ENCODE peak calls at places on chromosomes 1 and 21, in four cellular contexts. One of them, this sample, is unnamed. For H3K4me1 and H3K36me3, the result is how much of the 10 kb centered on the place peaks cover.

GRCh38 chr1:1510912-1511532 is 940 bp upstream of the ATAD3A start:
- DNase-seq in aorta: no peak
- DNase-seq in fibroblast of lung: peak
- DNase-seq in neuronal stem cell: peak
- DNase-seq in this sample: no peak

GRCh38 chr1:18884419-18884717 is 18.0 kb downstream of the ALDH4A1 start:
- DNase-seq in fibroblast of lung: no peak
- DNase-seq in aorta: no peak
- DNase-seq in neuronal stem cell: no peak
- DNase-seq in this sample: no peak

GRCh38 chr21:46323227-46323709 is 402 bp downstream of the C21orf58 start:
- DNase-seq in aorta: no peak
- DNase-seq in neuronal stem cell: no peak
- DNase-seq in fibroblast of lung: peak
- DNase-seq in this sample: no peak

GRCh38 chr1:115023593-115023992 is 6.0 kb upstream of the TSHB start:
- DNase-seq in aorta: no peak
- DNase-seq in fibroblast of lung: no peak
- DNase-seq in neuronal stem cell: no peak
- DNase-seq in this sample: no peak

GRCh38 chr1:156901966-156902922 is 8.7 kb downstream of the PEAR1 start:
- DNase-seq in neuronal stem cell: no peak
- DNase-seq in aorta: no peak
- DNase-seq in fibroblast of lung: no peak
- DNase-seq in this sample: no peak

GRCh38 chr1:92240034-92240433 is 22.3 kb downstream of the C1orf146 start:
- DNase-seq in aorta: no peak
- DNase-seq in neuronal stem cell: no peak
- DNase-seq in fibroblast of lung: no peak
- DNase-seq in this sample: no peak

GRCh38 chr1:244840219-244840794 is 4.8 kb downstream of the COX20 start:
- DNase-seq in neuronal stem cell: no peak
- DNase-seq in aorta: no peak
- DNase-seq in fibroblast of lung: no peak
- DNase-seq in this sample: no peak

GRCh38 chr1:218499021-218499691 is 154.0 kb downstream of the TGFB2 start:
- DNase-seq in aorta: no peak
- DNase-seq in neuronal stem cell: no peak
- DNase-seq in fibroblast of lung: peak
- DNase-seq in this sample: no peak

GRCh38 chr1:80054129-80054528 is 1047.6 kb upstream of the ADGRL4 start:
- DNase-seq in fibroblast of lung: peak
- DNase-seq in neuronal stem cell: no peak
- DNase-seq in aorta: no peak
- DNase-seq in this sample: no peak

GRCh38 chr1:116157096-116157495 is 45.9 kb downstream of the MAB21L3 start:
- DNase-seq in aorta: no peak
- DNase-seq in fibroblast of lung: no peak
- DNase-seq in neuronal stem cell: no peak
- DNase-seq in this sample: no peak

GRCh38 chr1:174998569-174999215 is 1.1 kb upstream of the CACYBP start:
- DNase-seq in aorta: no peak
- DNase-seq in neuronal stem cell: peak
- DNase-seq in fibroblast of lung: peak
- DNase-seq in this sample: no peak

GRCh38 chr1:219416598-219417238 is 196.2 kb downstream of the ZC3H11B start:
- DNase-seq in fibroblast of lung: peak
- DNase-seq in aorta: no peak
- DNase-seq in neuronal stem cell: peak
- DNase-seq in this sample: peak

GRCh38 chr1:109269212-109269980 is 13.5 kb downstream of the PSRC1 start:
- DNase-seq in fibroblast of lung: no peak
- DNase-seq in neuronal stem cell: no peak
- DNase-seq in aorta: peak
- DNase-seq in this sample: no peak

GRCh38 chr1:248730507-248731335 is 24.8 kb downstream of the LYPD8 start:
- DNase-seq in fibroblast of lung: no peak
- DNase-seq in aorta: no peak
- DNase-seq in neuronal stem cell: no peak
- DNase-seq in this sample: no peak

GRCh38 chr1:101237229-101237837 is 514 bp downstream of the S1PR1 start:
- DNase-seq in fibroblast of lung: peak
- DNase-seq in neuronal stem cell: no peak
- DNase-seq in aorta: no peak
- DNase-seq in this sample: no peak

DNA sequence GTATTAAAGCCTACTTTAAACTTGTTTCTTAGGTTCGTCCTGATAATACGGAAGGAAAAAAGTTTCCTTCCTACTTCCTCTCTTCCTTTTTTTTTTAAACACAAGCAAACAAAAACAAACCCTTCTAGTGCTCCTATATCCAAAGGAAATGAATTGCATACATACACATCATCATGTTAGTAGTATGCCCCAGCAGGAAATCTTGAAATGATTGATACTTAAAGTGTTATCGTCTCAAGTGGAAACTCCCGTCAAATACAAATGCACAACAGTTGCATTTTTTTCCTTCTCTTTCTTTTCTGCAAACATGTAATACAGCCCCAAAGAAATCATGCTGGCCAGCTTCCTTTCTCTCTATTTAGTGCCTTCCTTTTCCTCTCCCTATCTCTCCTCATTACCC is 336.8 kb upstream of the ADGRL2 start:
- DNase-seq in fibroblast of lung: no peak
- DNase-seq in neuronal stem cell: no peak
- DNase-seq in aorta: no peak
- DNase-seq in this sample: no peak
- H3K4me1 ChIP-seq in fibroblast of lung: under half
- H3K4me1 ChIP-seq in neuronal stem cell: half or more
- H3K4me1 ChIP-seq in aorta: under half
- H3K4me1 ChIP-seq in this sample: under half

GRCh38 chr1:150688786-150689185 is 8.2 kb downstream of the GOLPH3L start:
- DNase-seq in fibroblast of lung: no peak
- DNase-seq in neuronal stem cell: no peak
- DNase-seq in aorta: no peak
- DNase-seq in this sample: no peak

GRCh38 chr1:150695561-150695960 is 1.4 kb downstream of the GOLPH3L start:
- DNase-seq in aorta: no peak
- DNase-seq in fibroblast of lung: peak
- DNase-seq in neuronal stem cell: no peak
- DNase-seq in this sample: no peak

GRCh38 chr1:150696151-150696550 is 803 bp downstream of the GOLPH3L start:
- DNase-seq in neuronal stem cell: no peak
- DNase-seq in aorta: no peak
- DNase-seq in fibroblast of lung: no peak
- DNase-seq in this sample: no peak

GRCh38 chr1:150696590-150696989 is 364 bp downstream of the GOLPH3L start:
- DNase-seq in aorta: no peak
- DNase-seq in fibroblast of lung: no peak
- DNase-seq in neuronal stem cell: no peak
- DNase-seq in this sample: no peak

DNA sequence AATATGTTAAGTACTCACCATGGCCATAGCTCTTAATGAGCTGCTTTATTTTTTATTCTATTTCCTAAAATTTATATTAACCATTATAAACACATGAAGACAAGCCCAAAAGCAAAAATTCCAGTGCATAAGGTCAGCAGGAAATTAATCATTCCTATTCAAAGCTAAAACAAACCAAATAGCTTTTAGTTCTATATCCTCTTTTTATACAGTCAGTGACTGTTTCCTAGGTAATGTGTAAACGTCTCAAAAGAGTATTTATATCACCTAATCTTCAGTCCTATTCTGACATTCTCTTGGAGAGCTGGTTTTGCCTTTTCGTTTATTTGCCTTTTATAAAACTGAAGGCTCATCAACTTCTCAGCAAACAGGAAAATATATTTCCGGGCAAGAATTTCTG is 4.2 kb downstream of the GOLPH3L start:
- DNase-seq in neuronal stem cell: no peak
- DNase-seq in aorta: no peak
- DNase-seq in fibroblast of lung: no peak
- DNase-seq in this sample: no peak
- H3K36me3 ChIP-seq in neuronal stem cell: under half
- H3K36me3 ChIP-seq in aorta: under half
- H3K36me3 ChIP-seq in fibroblast of lung: under half
- H3K36me3 ChIP-seq in this sample: under half

GRCh38 chr21:31730687-31731111 is 1.2 kb downstream of the SCAF4 start:
- DNase-seq in neuronal stem cell: peak
- DNase-seq in aorta: no peak
- DNase-seq in fibroblast of lung: no peak
- DNase-seq in this sample: peak

GRCh38 chr21:31731802-31732537 is at the start of gene SCAF4:
- DNase-seq in aorta: peak
- DNase-seq in neuronal stem cell: peak
- DNase-seq in fibroblast of lung: peak
- DNase-seq in this sample: no peak

GRCh38 chr21:31732538-31732864 is 583 bp upstream of the SCAF4 start:
- DNase-seq in fibroblast of lung: no peak
- DNase-seq in neuronal stem cell: no peak
- DNase-seq in aorta: no peak
- DNase-seq in this sample: no peak

GRCh38 chr21:31729622-31730343 is 2.1 kb downstream of the SCAF4 start:
- DNase-seq in fibroblast of lung: no peak
- DNase-seq in neuronal stem cell: no peak
- DNase-seq in aorta: no peak
- DNase-seq in this sample: no peak

GRCh38 chr21:31731112-31731801 is 661 bp downstream of the SCAF4 start:
- DNase-seq in neuronal stem cell: peak
- DNase-seq in fibroblast of lung: peak
- DNase-seq in aorta: peak
- DNase-seq in this sample: no peak
- H3K4me1 ChIP-seq in neuronal stem cell: under half
- H3K4me1 ChIP-seq in fibroblast of lung: under half
- H3K4me1 ChIP-seq in aorta: under half
- H3K4me1 ChIP-seq in this sample: under half

GRCh38 chr1:201785291-201785690 is 43.7 kb upstream of the IPO9 start:
- DNase-seq in aorta: no peak
- DNase-seq in neuronal stem cell: no peak
- DNase-seq in fibroblast of lung: no peak
- DNase-seq in this sample: no peak
- H3K36me3 ChIP-seq in aorta: under half
- H3K36me3 ChIP-seq in neuronal stem cell: half or more
- H3K36me3 ChIP-seq in fibroblast of lung: half or more
- H3K36me3 ChIP-seq in this sample: under half

DNA sequence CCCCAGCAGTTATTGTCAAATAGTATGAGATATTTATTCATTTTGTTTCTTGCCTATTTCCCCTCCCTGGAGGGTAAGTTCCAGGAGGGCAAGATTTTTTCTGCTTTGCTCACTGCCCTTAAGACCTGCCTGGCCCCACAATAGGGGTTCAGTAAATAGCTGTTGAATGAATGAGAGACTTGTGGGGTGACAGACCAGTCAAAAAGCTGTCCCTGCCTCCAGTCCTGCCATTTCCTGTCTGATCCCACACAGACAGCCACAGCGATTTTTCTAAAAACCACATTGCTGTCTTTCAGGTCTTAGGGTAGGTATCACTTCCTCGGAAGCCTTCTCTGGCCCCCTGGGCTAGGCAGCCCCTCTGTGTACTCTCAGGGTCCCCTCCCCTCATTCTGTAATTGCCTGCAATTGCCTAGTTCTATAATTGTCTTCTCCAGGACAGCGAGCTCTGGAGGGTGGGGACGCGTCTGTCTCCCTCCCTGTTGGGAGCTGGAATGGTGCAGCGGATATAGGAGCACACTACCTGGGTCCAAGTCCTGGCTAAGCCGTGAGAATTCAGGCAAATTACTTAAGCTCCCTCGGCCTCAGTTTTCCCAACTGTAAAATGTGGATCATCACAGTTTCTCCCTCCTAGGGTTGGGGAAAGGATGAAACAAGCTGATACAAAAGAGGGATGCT is 1.8 kb upstream of the EXTL1 start:
- DNase-seq in fibroblast of lung: peak
- DNase-seq in neuronal stem cell: no peak
- DNase-seq in aorta: no peak
- DNase-seq in this sample: no peak
- H3K4me1 ChIP-seq in fibroblast of lung: under half
- H3K4me1 ChIP-seq in neuronal stem cell: under half
- H3K4me1 ChIP-seq in aorta: under half
- H3K4me1 ChIP-seq in this sample: under half

DNA sequence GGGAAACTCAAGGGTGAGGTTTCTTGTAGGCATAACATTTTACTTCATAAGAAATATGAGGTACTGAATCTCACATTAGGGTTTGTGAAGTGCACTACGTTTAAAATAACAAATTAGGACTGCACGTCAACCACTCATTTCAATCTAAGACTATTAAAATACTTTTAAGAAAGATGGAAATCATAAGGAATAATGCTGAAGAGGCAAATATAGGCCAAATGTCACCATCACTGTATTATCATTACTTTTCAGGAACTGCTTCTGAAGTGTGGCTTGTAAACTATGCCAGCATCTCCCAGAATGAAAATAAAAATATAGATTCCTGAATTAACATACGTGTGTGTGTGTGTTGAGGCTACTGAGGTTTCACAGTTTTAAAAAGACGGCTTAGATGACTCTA is 56.8 kb downstream of the INTS7 start:
- DNase-seq in aorta: no peak
- DNase-seq in fibroblast of lung: no peak
- DNase-seq in neuronal stem cell: no peak
- DNase-seq in this sample: no peak
- H3K36me3 ChIP-seq in aorta: under half
- H3K36me3 ChIP-seq in fibroblast of lung: under half
- H3K36me3 ChIP-seq in neuronal stem cell: under half
- H3K36me3 ChIP-seq in this sample: under half

GRCh38 chr1:26084091-26084561 is 16.7 kb upstream of the TRIM63 start:
- DNase-seq in neuronal stem cell: no peak
- DNase-seq in aorta: no peak
- DNase-seq in fibroblast of lung: peak
- DNase-seq in this sample: no peak

GRCh38 chr1:26084844-26085243 is 17.4 kb upstream of the TRIM63 start:
- DNase-seq in aorta: no peak
- DNase-seq in neuronal stem cell: no peak
- DNase-seq in fibroblast of lung: no peak
- DNase-seq in this sample: no peak

GRCh38 chr1:26082020-26082350 is 14.6 kb upstream of the TRIM63 start:
- DNase-seq in fibroblast of lung: no peak
- DNase-seq in aorta: no peak
- DNase-seq in neuronal stem cell: no peak
- DNase-seq in this sample: no peak

GRCh38 chr1:26081267-26082019 is 14.0 kb upstream of the TRIM63 start:
- DNase-seq in fibroblast of lung: peak
- DNase-seq in aorta: no peak
- DNase-seq in neuronal stem cell: no peak
- DNase-seq in this sample: no peak

DNA sequence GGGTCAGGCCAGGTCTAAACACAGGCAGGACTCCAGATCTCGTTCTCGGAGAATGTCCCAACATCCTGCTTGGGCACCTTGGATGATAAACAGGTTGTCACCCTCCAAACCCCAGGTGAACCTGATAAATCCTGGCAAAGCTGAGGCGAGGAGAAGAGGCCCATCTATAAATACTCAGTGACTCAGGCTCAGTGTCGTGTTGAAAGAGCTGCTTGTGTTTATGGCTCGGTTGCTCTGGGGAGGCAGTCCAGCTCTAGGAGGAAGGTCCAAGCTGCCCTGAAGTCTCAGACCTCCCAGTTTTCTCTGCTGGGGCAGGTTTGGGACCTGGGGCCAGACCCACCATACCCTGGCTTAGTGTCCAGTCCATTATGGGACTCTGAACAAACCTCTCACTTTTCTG is 15.8 kb upstream of the TRIM63 start:
- DNase-seq in fibroblast of lung: peak
- DNase-seq in neuronal stem cell: no peak
- DNase-seq in aorta: no peak
- DNase-seq in this sample: no peak
- H3K4me1 ChIP-seq in fibroblast of lung: under half
- H3K4me1 ChIP-seq in neuronal stem cell: under half
- H3K4me1 ChIP-seq in aorta: under half
- H3K4me1 ChIP-seq in this sample: under half